ENCODE peak calls at places on chromosome X, in eight cellular contexts. I, F, Q, B, U, V, W and Z are unnamed samples.

GRCh38 chrX:16826207-16826606 is 39.9 kb downstream of the TXLNG start:
- DNase-seq in I (peak), F (peak), Q (no peak), B (peak), U (no peak), V (no peak), W (peak), Z (no peak)

GRCh38 chrX:68487254-68487653 is 11.6 kb upstream of the YIPF6 start:
- DNase-seq in I (no peak), F (no peak), Q (no peak), B (no peak), U (no peak), V (no peak), W (no peak), Z (no peak)

GRCh38 chrX:47171996-47172395 is 21.6 kb upstream of the UBA1 start:
- DNase-seq in I (no peak), F (no peak), Q (no peak), B (no peak), U (no peak), V (no peak), W (no peak), Z (no peak)

GRCh38 chrX:76148011-76148665 is 24.7 kb upstream of the PBDC1 start:
- DNase-seq in I (no peak), F (no peak), Q (peak), B (peak), U (no peak), V (no peak), W (peak), Z (no peak)

GRCh38 chrX:9622128-9622527 is 143.5 kb downstream of the GPR143 start:
- DNase-seq in I (no peak), F (no peak), Q (no peak), B (no peak), U (no peak), V (no peak), W (no peak), Z (no peak)

GRCh38 chrX:110847334-110847733 is 51.7 kb upstream of the CHRDL1 start:
- DNase-seq in I (peak), F (peak), Q (no peak), B (peak), U (no peak), V (no peak), W (peak), Z (peak)

GRCh38 chrX:152600853-152601635 is 36.7 kb upstream of the GABRQ start:
- DNase-seq in I (peak), F (no peak), Q (peak), B (no peak), U (no peak), V (no peak), W (peak), Z (no peak)

GRCh38 chrX:74231625-74232024 is 72.4 kb upstream of the ZCCHC13 start:
- DNase-seq in I (no peak), F (no peak), Q (no peak), B (no peak), U (no peak), V (no peak), W (no peak), Z (no peak)

GRCh38 chrX:105870465-105870864 is 48.1 kb downstream of the NRK start:
- DNase-seq in I (no peak), F (no peak), Q (no peak), B (no peak), U (no peak), V (no peak), W (no peak), Z (no peak)

GRCh38 chrX:81261576-81261975 is 59.7 kb downstream of the SH3BGRL start:
- DNase-seq in I (no peak), F (no peak), Q (no peak), B (peak), U (no peak), V (no peak), W (peak), Z (no peak)

GRCh38 chrX:118182050-118182449 is 65.4 kb upstream of the KLHL13 start:
- DNase-seq in I (no peak), F (no peak), Q (no peak), B (no peak), U (no peak), V (no peak), W (peak), Z (no peak)

GRCh38 chrX:24860140-24860539 is 155.6 kb downstream of the ARX start:
- DNase-seq in I (no peak), F (no peak), Q (no peak), B (peak), U (no peak), V (no peak), W (no peak), Z (no peak)

GRCh38 chrX:85963736-85964135 is 83.6 kb downstream of the CHM start:
- DNase-seq in I (no peak), F (no peak), Q (peak), B (peak), U (no peak), V (no peak), W (peak), Z (peak)

GRCh38 chrX:121987163-121987562 is 939.8 kb downstream of the GLUD2 start:
- DNase-seq in I (no peak), F (no peak), Q (no peak), B (peak), U (no peak), V (no peak), W (peak), Z (no peak)

GRCh38 chrX:125205918-125206665 is 113.6 kb upstream of the TEX13C start:
- DNase-seq in I (no peak), F (no peak), Q (peak), B (no peak), U (peak), V (peak), W (no peak), Z (no peak)

GRCh38 chrX:148956352-148956751 is 455.9 kb downstream of the AFF2 start:
- DNase-seq in I (no peak), F (no peak), Q (no peak), B (no peak), U (no peak), V (no peak), W (no peak), Z (no peak)

GRCh38 chrX:20362268-20363002 is 95.7 kb upstream of the RPS6KA3 start:
- DNase-seq in I (no peak), F (no peak), Q (no peak), B (peak), U (no peak), V (peak), W (peak), Z (no peak)

GRCh38 chrX:109533005-109533404 is 3.6 kb upstream of the NXT2 start:
- DNase-seq in I (no peak), F (no peak), Q (no peak), B (no peak), U (no peak), V (no peak), W (no peak), Z (no peak)

GRCh38 chrX:2581296-2581695 is 80.5 kb upstream of the DHRSX start:
- DNase-seq in I (no peak), F (no peak), Q (no peak), B (no peak), U (no peak), V (no peak), W (no peak), Z (no peak)

GRCh38 chrX:121122332-121122731 is 74.9 kb downstream of the GLUD2 start:
- DNase-seq in I (no peak), F (no peak), Q (no peak), B (no peak), U (no peak), V (no peak), W (no peak), Z (no peak)

GRCh38 chrX:134670241-134670811 is 12.1 kb upstream of the PLAC1 start:
- DNase-seq in I (no peak), F (no peak), Q (no peak), B (peak), U (no peak), V (peak), W (peak), Z (peak)

GRCh38 chrX:141638601-141639000 is 49.1 kb downstream of the SPANXA2 start:
- DNase-seq in I (no peak), F (no peak), Q (no peak), B (no peak), U (no peak), V (no peak), W (no peak), Z (no peak)

GRCh38 chrX:150200820-150201287 is 162.3 kb upstream of the MAMLD1 start:
- DNase-seq in I (peak), F (no peak), Q (peak), B (peak), U (peak), V (peak), W (peak), Z (peak)

GRCh38 chrX:119118780-119119395 is 8.7 kb downstream of the KIAA1210 start:
- DNase-seq in I (peak), F (peak), Q (peak), B (peak), U (no peak), V (peak), W (peak), Z (no peak)

GRCh38 chrX:20513185-20513584 is 246.5 kb upstream of the RPS6KA3 start:
- DNase-seq in I (no peak), F (no peak), Q (no peak), B (no peak), U (no peak), V (no peak), W (peak), Z (no peak)

GRCh38 chrX:46637937-46638336 is 64.4 kb downstream of the CHST7 start:
- DNase-seq in I (peak), F (no peak), Q (no peak), B (no peak), U (no peak), V (no peak), W (peak), Z (no peak)

GRCh38 chrX:119105826-119106225 is 21.8 kb downstream of the KIAA1210 start:
- DNase-seq in I (no peak), F (no peak), Q (no peak), B (peak), U (no peak), V (no peak), W (peak), Z (no peak)

GRCh38 chrX:45479835-45480422 is 279.3 kb upstream of the DIPK2B start:
- DNase-seq in I (no peak), F (no peak), Q (no peak), B (peak), U (no peak), V (no peak), W (peak), Z (peak)

GRCh38 chrX:83004012-83004411 is 504.1 kb upstream of the POU3F4 start:
- DNase-seq in I (no peak), F (no peak), Q (no peak), B (no peak), U (no peak), V (no peak), W (no peak), Z (no peak)

GRCh38 chrX:150504399-150505186 is 63.8 kb upstream of the MTM1 start:
- DNase-seq in I (no peak), F (no peak), Q (peak), B (no peak), U (no peak), V (peak), W (peak), Z (no peak)

GRCh38 chrX:3697701-3698279 is 15.7 kb downstream of the PRKX start:
- DNase-seq in I (no peak), F (no peak), Q (no peak), B (peak), U (peak), V (peak), W (peak), Z (no peak)

GRCh38 chrX:3699841-3700381 is 13.5 kb downstream of the PRKX start:
- DNase-seq in I (no peak), F (peak), Q (no peak), B (peak), U (peak), V (no peak), W (no peak), Z (no peak)

DNA sequence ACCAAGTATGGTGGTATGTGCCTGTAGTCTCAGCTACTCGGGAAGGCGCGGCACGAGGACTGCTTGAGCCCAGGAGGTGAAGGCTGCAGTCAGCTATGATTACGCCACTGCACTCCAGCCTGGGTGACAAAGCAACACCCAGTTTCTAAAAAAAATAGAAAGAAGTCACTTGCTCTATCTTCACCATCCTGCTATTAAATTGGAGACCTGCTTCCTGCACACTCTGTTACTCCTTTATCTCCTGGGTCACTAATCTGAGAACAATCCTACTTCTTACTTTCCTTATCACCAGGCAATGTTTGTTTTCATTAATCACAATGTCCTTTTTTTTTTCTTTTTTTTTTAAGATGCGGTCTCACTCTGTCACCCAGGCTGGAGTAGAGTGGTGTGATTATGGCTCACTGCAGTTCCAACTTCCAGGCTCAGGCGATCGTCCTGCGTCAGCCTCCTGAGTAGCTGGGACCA is 16.2 kb downstream of the PRKX start:
- DNase-seq in I (no peak), F (no peak), Q (no peak), B (no peak), U (no peak), V (peak), W (peak), Z (no peak)
- H3K4me3 ChIP-seq in I (no peak), F (no peak), Q (no peak), B (peak), U (no peak), V (no peak), W (no peak), Z (no peak)

GRCh38 chrX:77527233-77528001 is 80.2 kb downstream of the FGF16 start:
- DNase-seq in I (peak), F (no peak), Q (peak), B (no peak), U (peak), V (no peak), W (no peak), Z (no peak)

DNA sequence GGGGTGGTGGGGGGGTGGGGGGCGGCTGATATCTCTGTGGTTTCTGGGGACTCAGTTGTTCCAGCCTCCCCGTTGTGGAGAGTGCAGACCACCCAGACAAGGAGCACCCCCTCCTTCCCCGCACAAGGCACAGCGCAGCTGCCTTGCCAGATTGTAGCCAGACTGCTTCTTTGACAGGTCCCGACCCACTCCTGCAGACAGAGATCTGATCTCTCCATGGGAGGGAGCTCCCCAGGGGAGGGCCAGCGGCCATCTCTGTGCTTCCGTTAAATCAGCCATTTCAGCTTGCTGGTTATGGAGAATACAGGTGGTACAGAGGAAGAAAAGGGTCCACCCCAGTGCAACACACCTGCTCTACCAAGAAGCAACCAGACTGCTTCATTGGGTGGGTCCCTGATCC is 80.8 kb downstream of the FGF16 start:
- DNase-seq in I (peak), F (no peak), Q (no peak), B (no peak), U (no peak), V (no peak), W (no peak), Z (no peak)
- H3K4me3 ChIP-seq in I (peak), F (no peak), Q (no peak), B (no peak), U (no peak), V (no peak), W (no peak), Z (no peak)

DNA sequence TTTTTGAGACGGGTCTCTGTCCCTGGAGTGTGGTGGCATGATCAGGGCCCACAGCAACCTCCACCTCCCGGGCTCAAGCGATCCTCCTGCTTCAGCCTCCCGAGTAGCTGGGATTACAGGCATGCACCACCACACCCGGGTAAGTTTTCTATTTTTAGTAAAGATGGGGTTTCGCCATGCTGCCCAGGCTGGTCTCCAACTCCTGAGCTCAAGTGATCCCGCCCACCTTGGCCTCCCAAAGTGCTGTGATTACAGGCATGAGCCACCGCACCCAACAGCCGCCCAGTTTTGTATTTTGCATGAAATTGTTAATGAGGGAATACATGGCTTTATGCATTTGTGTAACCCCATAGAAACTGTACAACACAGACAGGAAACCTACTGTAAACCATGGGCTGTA is 2.8 kb upstream of the ARHGAP4 start:
- DNase-seq in I (no peak), F (no peak), Q (no peak), B (no peak), U (no peak), V (no peak), W (no peak), Z (no peak)
- H3K4me3 ChIP-seq in I (no peak), F (no peak), Q (no peak), B (no peak), U (no peak), V (no peak), W (no peak), Z (no peak)

DNA sequence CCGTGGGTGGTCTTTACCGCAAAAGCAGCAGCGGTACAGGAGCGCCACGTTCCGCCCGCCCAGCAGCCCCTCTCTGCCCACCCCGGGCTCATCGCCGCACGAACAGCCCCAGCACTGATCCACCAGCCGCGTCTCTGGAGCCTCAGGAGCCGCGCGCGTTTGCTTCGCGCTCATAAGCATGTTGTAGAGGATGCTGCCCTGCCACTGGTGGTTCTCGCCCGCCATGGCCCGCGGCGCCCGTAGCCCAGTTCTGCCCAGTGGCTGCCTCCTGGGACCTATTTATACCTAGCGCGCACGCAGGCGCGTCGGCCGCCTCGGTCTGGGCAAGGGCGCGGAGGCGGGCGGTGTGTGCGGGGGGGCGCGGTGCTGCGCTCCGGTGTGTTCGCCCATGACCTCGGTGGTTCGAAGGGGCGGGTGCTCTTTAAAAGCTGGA is at the start of gene NR0B1:
- DNase-seq in I (no peak), F (no peak), Q (peak), B (no peak), U (no peak), V (peak), W (no peak), Z (no peak)
- H3K4me3 ChIP-seq in I (no peak), F (no peak), Q (peak), B (peak), U (no peak), V (no peak), W (peak), Z (peak)

DNA sequence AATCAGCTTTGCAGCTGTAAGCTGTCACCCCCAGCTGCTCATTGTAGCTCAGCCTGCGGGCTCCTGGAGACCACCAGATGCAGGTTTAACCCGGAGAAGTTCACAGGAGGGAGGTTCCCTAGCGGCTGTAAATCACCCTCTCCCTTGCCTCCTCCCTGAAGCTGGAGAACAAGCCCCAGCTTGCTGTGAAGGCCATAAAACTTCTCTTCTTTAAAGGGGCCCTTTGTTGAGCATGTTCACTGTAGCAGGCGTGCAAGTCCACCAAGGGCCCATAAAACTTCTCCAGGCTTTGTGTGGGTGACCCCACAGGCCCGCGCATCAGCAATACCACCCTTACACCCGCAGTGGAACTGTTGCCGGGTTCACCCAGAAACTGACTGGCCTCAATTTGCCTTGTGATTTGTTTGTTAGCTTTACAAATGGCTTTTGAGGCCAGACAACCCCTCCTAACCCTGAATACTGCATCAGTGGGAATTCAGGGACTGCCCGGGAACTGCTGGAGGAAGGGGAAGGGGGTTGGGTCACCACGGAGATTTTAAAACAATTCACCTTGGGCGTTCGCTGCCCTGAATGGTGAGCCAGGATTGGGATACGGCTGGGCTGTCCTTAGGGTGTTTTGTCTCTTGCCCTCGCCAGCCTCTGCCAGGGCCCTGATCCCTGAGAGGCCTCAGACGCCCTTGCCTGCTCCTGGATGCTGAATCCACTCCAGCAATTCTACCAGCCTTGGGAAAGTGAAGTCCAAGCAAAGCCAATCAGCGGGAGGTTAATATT is 49.5 kb upstream of the ATP6AP2 start:
- DNase-seq in I (no peak), F (no peak), Q (no peak), B (no peak), U (no peak), V (no peak), W (no peak), Z (no peak)
- H3K4me3 ChIP-seq in I (no peak), F (no peak), Q (no peak), B (no peak), U (no peak), V (no peak), W (no peak), Z (no peak)

GRCh38 chrX:153924149-153924861 is 1.8 kb downstream of the ARHGAP4 start:
- DNase-seq in I (no peak), F (peak), Q (peak), B (peak), U (no peak), V (no peak), W (no peak), Z (no peak)

GRCh38 chrX:153921070-153921469 is 5.0 kb downstream of the ARHGAP4 start:
- DNase-seq in I (no peak), F (no peak), Q (no peak), B (no peak), U (no peak), V (no peak), W (no peak), Z (no peak)

GRCh38 chrX:153921511-153922285 is 4.4 kb downstream of the ARHGAP4 start:
- DNase-seq in I (no peak), F (no peak), Q (no peak), B (no peak), U (no peak), V (no peak), W (no peak), Z (no peak)

GRCh38 chrX:153922286-153922573 is 3.8 kb downstream of the ARHGAP4 start:
- DNase-seq in I (no peak), F (no peak), Q (no peak), B (no peak), U (no peak), V (no peak), W (no peak), Z (no peak)

GRCh38 chrX:153922932-153923857 is 2.9 kb downstream of the ARHGAP4 start:
- DNase-seq in I (no peak), F (no peak), Q (peak), B (peak), U (peak), V (peak), W (peak), Z (peak)
- H3K4me3 ChIP-seq in I (no peak), F (peak), Q (no peak), B (no peak), U (no peak), V (no peak), W (no peak), Z (no peak)